ENCODE peak calls at places on chromosomes 2 and 18, in four cellular contexts. One of them, this sample, is unnamed.

GRCh38 chr2:223056656-223057418 is 4.8 kb downstream of the KCNE4 start:
- DNase-seq in dorsolateral prefrontal cortex: no peak
- DNase-seq in mammary epithelial cell: no peak
- DNase-seq in astrocyte of the spinal cord: peak; percentile 63
- DNase-seq in this sample: no peak

GRCh38 chr2:235268535-235268934 is 225.3 kb upstream of the AGAP1 start:
- DNase-seq in dorsolateral prefrontal cortex: no peak
- DNase-seq in mammary epithelial cell: no peak
- DNase-seq in astrocyte of the spinal cord: peak; percentile 39
- DNase-seq in this sample: no peak

GRCh38 chr18:75214766-75215515 is 4.3 kb downstream of the TSHZ1 start:
- DNase-seq in dorsolateral prefrontal cortex: no peak
- DNase-seq in mammary epithelial cell: no peak
- DNase-seq in astrocyte of the spinal cord: peak; percentile 8
- DNase-seq in this sample: no peak

GRCh38 chr2:152648336-152648735 is 68.9 kb downstream of the PRPF40A start:
- DNase-seq in dorsolateral prefrontal cortex: no peak
- DNase-seq in mammary epithelial cell: no peak
- DNase-seq in astrocyte of the spinal cord: peak; percentile 39
- DNase-seq in this sample: no peak

GRCh38 chr2:38029512-38029911 is 46.4 kb downstream of the CYP1B1 start:
- DNase-seq in dorsolateral prefrontal cortex: no peak
- DNase-seq in mammary epithelial cell: no peak
- DNase-seq in astrocyte of the spinal cord: no peak
- DNase-seq in this sample: no peak

GRCh38 chr2:42105330-42106256 is 57.8 kb downstream of the PKDCC start:
- DNase-seq in dorsolateral prefrontal cortex: no peak
- DNase-seq in mammary epithelial cell: no peak
- DNase-seq in astrocyte of the spinal cord: no peak
- DNase-seq in this sample: no peak

GRCh38 chr2:222797308-222797707 is 63.5 kb upstream of the ACSL3 start:
- DNase-seq in dorsolateral prefrontal cortex: no peak
- DNase-seq in mammary epithelial cell: no peak
- DNase-seq in astrocyte of the spinal cord: peak; percentile 39
- DNase-seq in this sample: no peak

GRCh38 chr2:20578895-20579825 is 71.7 kb downstream of the HS1BP3 start:
- DNase-seq in dorsolateral prefrontal cortex: peak; percentile 74
- DNase-seq in mammary epithelial cell: peak; percentile 97
- DNase-seq in astrocyte of the spinal cord: peak; percentile 98
- DNase-seq in this sample: peak; percentile 97

GRCh38 chr18:7158201-7158600 is 40.6 kb upstream of the LAMA1 start:
- DNase-seq in dorsolateral prefrontal cortex: no peak
- DNase-seq in mammary epithelial cell: no peak
- DNase-seq in astrocyte of the spinal cord: peak; percentile 52
- DNase-seq in this sample: peak; percentile 36

GRCh38 chr2:108182489-108182888 is 57.3 kb upstream of the SULT1C3 start:
- DNase-seq in dorsolateral prefrontal cortex: no peak
- DNase-seq in mammary epithelial cell: no peak
- DNase-seq in astrocyte of the spinal cord: no peak
- DNase-seq in this sample: peak; percentile 26

GRCh38 chr2:26255735-26256384 is 11.1 kb downstream of the HADHB start:
- DNase-seq in dorsolateral prefrontal cortex: no peak
- DNase-seq in mammary epithelial cell: no peak
- DNase-seq in astrocyte of the spinal cord: no peak
- DNase-seq in this sample: no peak

GRCh38 chr2:207224814-207225482 is 59.2 kb upstream of the KLF7 start:
- DNase-seq in dorsolateral prefrontal cortex: no peak
- DNase-seq in mammary epithelial cell: no peak
- DNase-seq in astrocyte of the spinal cord: no peak
- DNase-seq in this sample: no peak

GRCh38 chr18:75211002-75211621 is 515 bp downstream of the TSHZ1 start:
- DNase-seq in dorsolateral prefrontal cortex: no peak
- DNase-seq in mammary epithelial cell: peak; percentile 23
- DNase-seq in astrocyte of the spinal cord: peak; percentile 41
- DNase-seq in this sample: no peak

GRCh38 chr2:159124441-159124911 is 156.0 kb downstream of the TANC1 start:
- DNase-seq in dorsolateral prefrontal cortex: no peak
- DNase-seq in mammary epithelial cell: peak; percentile 89
- DNase-seq in astrocyte of the spinal cord: peak; percentile 94
- DNase-seq in this sample: peak; percentile 68

GRCh38 chr2:196160101-196160500 is 11.3 kb downstream of the STK17B start:
- DNase-seq in dorsolateral prefrontal cortex: no peak
- DNase-seq in mammary epithelial cell: peak; percentile 84
- DNase-seq in astrocyte of the spinal cord: peak; percentile 96
- DNase-seq in this sample: peak; percentile 28

GRCh38 chr2:33275689-33276444 is 200.6 kb upstream of the RASGRP3 start:
- DNase-seq in dorsolateral prefrontal cortex: peak; percentile 32
- DNase-seq in mammary epithelial cell: peak; percentile 50
- DNase-seq in astrocyte of the spinal cord: peak; percentile 96
- DNase-seq in this sample: peak; percentile 25

GRCh38 chr2:191264647-191265079 is 19.5 kb downstream of the MYO1B start:
- DNase-seq in dorsolateral prefrontal cortex: no peak
- DNase-seq in mammary epithelial cell: peak; percentile 52
- DNase-seq in astrocyte of the spinal cord: peak; percentile 91
- DNase-seq in this sample: peak; percentile 74

GRCh38 chr2:43419886-43420285 is 176.0 kb downstream of the THADA start:
- DNase-seq in dorsolateral prefrontal cortex: no peak
- DNase-seq in mammary epithelial cell: peak; percentile 31
- DNase-seq in astrocyte of the spinal cord: no peak
- DNase-seq in this sample: no peak

GRCh38 chr2:197008229-197008628 is 81.7 kb upstream of the PGAP1 start:
- DNase-seq in dorsolateral prefrontal cortex: no peak
- DNase-seq in mammary epithelial cell: peak; percentile 79
- DNase-seq in astrocyte of the spinal cord: no peak
- DNase-seq in this sample: peak; percentile 5

GRCh38 chr2:105798595-105798994 is 53.9 kb downstream of the NCK2 start:
- DNase-seq in dorsolateral prefrontal cortex: no peak
- DNase-seq in mammary epithelial cell: no peak
- DNase-seq in astrocyte of the spinal cord: no peak
- DNase-seq in this sample: no peak

GRCh38 chr18:21369146-21369545 is 127.1 kb downstream of the GREB1L start:
- DNase-seq in dorsolateral prefrontal cortex: no peak
- DNase-seq in mammary epithelial cell: no peak
- DNase-seq in astrocyte of the spinal cord: no peak
- DNase-seq in this sample: no peak

GRCh38 chr2:67871696-67872320 is 191.0 kb downstream of the C1D start:
- DNase-seq in dorsolateral prefrontal cortex: no peak
- DNase-seq in mammary epithelial cell: no peak
- DNase-seq in astrocyte of the spinal cord: peak; percentile 92
- DNase-seq in this sample: peak; percentile 78

GRCh38 chr2:124983595-124983994 is 958.5 kb downstream of the CNTNAP5 start:
- DNase-seq in dorsolateral prefrontal cortex: no peak
- DNase-seq in mammary epithelial cell: peak; percentile 65
- DNase-seq in astrocyte of the spinal cord: peak; percentile 83
- DNase-seq in this sample: peak; percentile 67

GRCh38 chr2:37000273-37000780 is 34.0 kb upstream of the STRN start:
- DNase-seq in dorsolateral prefrontal cortex: no peak
- DNase-seq in mammary epithelial cell: peak; percentile 6
- DNase-seq in astrocyte of the spinal cord: no peak
- DNase-seq in this sample: no peak

GRCh38 chr2:237628482-237629187 is 1.2 kb downstream of the LRRFIP1 start:
- DNase-seq in dorsolateral prefrontal cortex: no peak
- DNase-seq in mammary epithelial cell: no peak
- DNase-seq in astrocyte of the spinal cord: no peak
- DNase-seq in this sample: no peak
- H3K4me3 ChIP-seq in dorsolateral prefrontal cortex: peak overlapping the region; percentile 61
- H3K4me3 ChIP-seq in mammary epithelial cell: no peak overlapping the region
- H3K4me3 ChIP-seq in astrocyte of the spinal cord: peak overlapping the region; percentile 63
- H3K4me3 ChIP-seq in this sample: peak overlapping the region; percentile 56

GRCh38 chr2:13522917-13523821 is 806.4 kb downstream of the TRIB2 start:
- DNase-seq in dorsolateral prefrontal cortex: peak; percentile 5
- DNase-seq in mammary epithelial cell: peak; percentile 76
- DNase-seq in astrocyte of the spinal cord: peak; percentile 60
- DNase-seq in this sample: no peak

GRCh38 chr2:13524492-13524891 is 807.8 kb downstream of the TRIB2 start:
- DNase-seq in dorsolateral prefrontal cortex: no peak
- DNase-seq in mammary epithelial cell: no peak
- DNase-seq in astrocyte of the spinal cord: no peak
- DNase-seq in this sample: no peak

DNA sequence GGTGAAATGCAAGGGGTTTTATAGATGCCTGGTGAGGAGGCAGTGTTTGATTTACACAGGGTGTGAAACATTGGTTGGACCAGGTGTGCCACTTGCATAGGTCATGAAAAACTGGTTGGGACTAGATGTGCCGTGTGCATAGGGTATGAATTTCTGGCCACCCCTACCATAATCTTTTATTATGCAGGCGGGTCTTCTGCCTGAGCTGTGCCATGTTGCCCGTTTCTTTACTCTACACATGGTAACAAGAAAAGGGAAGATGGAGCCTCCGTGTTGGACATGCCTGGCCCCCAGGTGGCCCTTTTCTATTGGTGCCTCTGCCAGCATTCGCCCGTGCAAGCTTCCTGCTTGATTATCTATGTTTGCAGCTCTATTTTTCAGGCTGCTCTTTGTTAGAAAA is 805.4 kb downstream of the TRIB2 start:
- DNase-seq in dorsolateral prefrontal cortex: no peak
- DNase-seq in mammary epithelial cell: no peak
- DNase-seq in astrocyte of the spinal cord: no peak
- DNase-seq in this sample: no peak
- H3K4me3 ChIP-seq in dorsolateral prefrontal cortex: no peak overlapping the region
- H3K4me3 ChIP-seq in mammary epithelial cell: no peak overlapping the region
- H3K4me3 ChIP-seq in astrocyte of the spinal cord: no peak overlapping the region
- H3K4me3 ChIP-seq in this sample: no peak overlapping the region

DNA sequence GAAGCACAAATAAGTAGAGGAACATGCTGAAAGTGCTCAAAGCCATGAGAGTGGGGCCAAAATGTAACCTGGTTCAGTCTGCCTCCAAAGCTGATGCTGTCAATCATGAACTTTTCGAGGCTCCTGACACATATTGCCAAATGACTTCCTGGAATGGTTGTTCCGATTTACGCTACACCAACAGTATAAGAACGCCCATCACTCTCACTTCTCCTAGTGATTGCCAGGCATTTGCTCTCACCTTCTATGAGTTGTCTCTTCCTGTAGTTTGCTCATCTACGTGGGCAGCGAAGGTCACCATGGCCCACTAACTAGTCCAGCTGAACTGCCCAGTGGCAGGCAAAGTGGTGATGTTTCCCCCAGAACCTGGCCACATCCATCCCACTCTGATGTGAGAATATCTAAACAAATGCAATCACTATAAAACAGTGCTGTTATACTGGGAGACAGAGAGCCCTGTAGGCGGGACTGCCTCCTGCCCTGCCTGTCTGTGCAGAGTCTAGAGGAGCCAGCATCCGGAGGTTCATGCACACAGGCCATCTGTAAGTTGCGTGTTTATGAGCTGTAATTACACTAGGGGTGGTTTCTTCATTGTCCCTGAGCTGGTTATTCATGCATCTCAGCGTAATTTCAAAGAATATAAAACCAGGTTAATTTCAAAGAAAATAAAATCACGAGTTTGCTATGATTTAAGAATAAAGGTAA is 8.8 kb upstream of the CABLES1 start:
- DNase-seq in dorsolateral prefrontal cortex: no peak
- DNase-seq in mammary epithelial cell: no peak
- DNase-seq in astrocyte of the spinal cord: no peak
- DNase-seq in this sample: peak; percentile 55
- H3K4me3 ChIP-seq in dorsolateral prefrontal cortex: no peak overlapping the region
- H3K4me3 ChIP-seq in mammary epithelial cell: no peak overlapping the region
- H3K4me3 ChIP-seq in astrocyte of the spinal cord: no peak overlapping the region
- H3K4me3 ChIP-seq in this sample: no peak overlapping the region

GRCh38 chr2:206088248-206088647 is 2.3 kb upstream of the INO80D start:
- DNase-seq in dorsolateral prefrontal cortex: no peak
- DNase-seq in mammary epithelial cell: no peak
- DNase-seq in astrocyte of the spinal cord: no peak
- DNase-seq in this sample: no peak
- H3K4me3 ChIP-seq in dorsolateral prefrontal cortex: no peak overlapping the region
- H3K4me3 ChIP-seq in mammary epithelial cell: no peak overlapping the region
- H3K4me3 ChIP-seq in astrocyte of the spinal cord: no peak overlapping the region
- H3K4me3 ChIP-seq in this sample: no peak overlapping the region

GRCh38 chr2:3144856-3145255 is 232.8 kb downstream of the EIPR1 start:
- DNase-seq in dorsolateral prefrontal cortex: no peak
- DNase-seq in mammary epithelial cell: no peak
- DNase-seq in astrocyte of the spinal cord: no peak
- DNase-seq in this sample: no peak
- H3K4me3 ChIP-seq in dorsolateral prefrontal cortex: no peak overlapping the region
- H3K4me3 ChIP-seq in mammary epithelial cell: no peak overlapping the region
- H3K4me3 ChIP-seq in astrocyte of the spinal cord: no peak overlapping the region
- H3K4me3 ChIP-seq in this sample: no peak overlapping the region

GRCh38 chr18:79400591-79401381 is 5.1 kb downstream of the NFATC1 start:
- DNase-seq in dorsolateral prefrontal cortex: no peak
- DNase-seq in mammary epithelial cell: no peak
- DNase-seq in astrocyte of the spinal cord: no peak
- DNase-seq in this sample: no peak

GRCh38 chr18:79402209-79402576 is 6.5 kb downstream of the NFATC1 start:
- DNase-seq in dorsolateral prefrontal cortex: no peak
- DNase-seq in mammary epithelial cell: no peak
- DNase-seq in astrocyte of the spinal cord: no peak
- DNase-seq in this sample: no peak

GRCh38 chr18:79402977-79403722 is 7.4 kb downstream of the NFATC1 start:
- DNase-seq in dorsolateral prefrontal cortex: peak; percentile 38
- DNase-seq in mammary epithelial cell: peak; percentile 3
- DNase-seq in astrocyte of the spinal cord: no peak
- DNase-seq in this sample: peak; percentile 71

GRCh38 chr18:79400091-79400590 is 4.4 kb downstream of the NFATC1 start:
- DNase-seq in dorsolateral prefrontal cortex: no peak
- DNase-seq in mammary epithelial cell: no peak
- DNase-seq in astrocyte of the spinal cord: no peak
- DNase-seq in this sample: no peak

DNA sequence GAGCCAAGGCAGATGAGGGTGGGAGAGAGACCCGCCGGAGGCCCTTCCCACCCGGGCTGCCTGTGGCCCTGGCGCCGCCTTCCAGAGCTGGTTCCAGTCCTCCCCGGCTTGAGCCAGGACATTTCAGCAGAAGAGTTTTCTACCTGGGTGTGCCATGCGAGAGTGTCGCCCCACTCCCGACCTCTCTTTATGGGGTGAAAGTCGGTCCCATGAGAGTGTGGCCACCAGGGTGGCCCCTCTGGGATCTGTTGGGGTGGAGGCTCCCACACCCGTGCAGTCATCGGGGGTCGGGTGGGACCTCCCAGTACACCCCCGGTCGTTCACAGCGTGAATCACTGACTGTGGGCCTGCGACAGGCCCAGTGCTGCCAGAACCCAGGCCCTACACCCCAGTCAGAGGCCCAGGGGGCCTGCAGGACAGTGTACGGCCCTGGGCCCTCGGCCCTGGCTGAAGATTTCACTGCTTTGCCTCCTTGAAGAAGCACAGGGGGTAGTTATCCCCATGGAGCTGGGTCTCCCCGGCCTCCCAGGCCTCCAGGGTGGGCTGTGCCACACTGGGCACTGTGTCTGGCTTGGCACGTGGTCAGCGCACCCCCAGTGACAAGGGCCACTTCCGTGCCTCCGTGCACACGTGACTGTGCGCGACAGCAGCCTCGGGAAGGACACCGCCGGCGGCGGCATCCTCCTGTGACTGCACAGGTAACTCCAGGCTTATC is 5.9 kb downstream of the NFATC1 start:
- DNase-seq in dorsolateral prefrontal cortex: no peak
- DNase-seq in mammary epithelial cell: no peak
- DNase-seq in astrocyte of the spinal cord: no peak
- DNase-seq in this sample: no peak
- H3K4me3 ChIP-seq in dorsolateral prefrontal cortex: no peak overlapping the region
- H3K4me3 ChIP-seq in mammary epithelial cell: no peak overlapping the region
- H3K4me3 ChIP-seq in astrocyte of the spinal cord: no peak overlapping the region
- H3K4me3 ChIP-seq in this sample: no peak overlapping the region